ENCODE peak calls at places on chromosomes 4 and X, in seven cellular contexts. V is EH; L is adrenal gland; H is amniotic stem cell; I is fibroblast of mammary gland; O is nucleus accumbens; R is NK-92 treated with Interleukin-12 subunit alpha and Interleukin-12 subunit beta, amount 100 ng/mL, for 24 hours. Q is an unnamed sample.

GRCh38 chrX:105636667-105637066 is 185.7 kb upstream of the NRK start:
- DNase-seq in V (no peak), L (no peak), H (no peak), I (peak), O (no peak), R (no peak), Q (no peak)

GRCh38 chr4:150072906-150073714 is 5.1 kb upstream of the DCLK2 start:
- DNase-seq in V (peak), L (no peak), H (peak), I (peak), O (no peak), R (no peak), Q (no peak)

GRCh38 chr4:31160146-31160545 is 440.0 kb downstream of the PCDH7 start:
- DNase-seq in V (no peak), L (no peak), H (no peak), I (no peak), O (no peak), R (no peak), Q (no peak)

GRCh38 chr4:164108971-164109370 is 614.5 kb downstream of the TMA16 start:
- DNase-seq in V (no peak), L (no peak), H (no peak), I (no peak), O (no peak), R (no peak), Q (no peak)

GRCh38 chr4:5891563-5892320 is 1.1 kb downstream of the CRMP1 start:
- DNase-seq in V (no peak), L (no peak), H (no peak), I (no peak), O (no peak), R (no peak), Q (no peak)

GRCh38 chr4:142940614-142941013 is 94.5 kb upstream of the INPP4B start:
- DNase-seq in V (no peak), L (no peak), H (no peak), I (no peak), O (no peak), R (no peak), Q (no peak)

GRCh38 chr4:74109894-74110605 is 11.1 kb upstream of the CXCL2 start:
- DNase-seq in V (peak), L (no peak), H (peak), I (peak), O (no peak), R (no peak), Q (no peak)

GRCh38 chr4:73347497-73347896 is 56.6 kb upstream of the ALB start:
- DNase-seq in V (no peak), L (no peak), H (no peak), I (no peak), O (no peak), R (no peak), Q (no peak)

GRCh38 chrX:25278341-25278740 is 262.6 kb upstream of the ARX start:
- DNase-seq in V (no peak), L (no peak), H (no peak), I (no peak), O (no peak), R (no peak), Q (no peak)

GRCh38 chrX:85903692-85904471 is 143.5 kb downstream of the CHM start:
- DNase-seq in V (no peak), L (no peak), H (no peak), I (no peak), O (no peak), R (no peak), Q (no peak)

GRCh38 chr4:145047151-145047550 is 50.8 kb downstream of the ANAPC10 start:
- DNase-seq in V (no peak), L (no peak), H (no peak), I (no peak), O (no peak), R (no peak), Q (no peak)

GRCh38 chrX:51496501-51497291 is at the start of gene NUDT11:
- DNase-seq in V (peak), L (peak), H (no peak), I (peak), O (peak), R (no peak), Q (no peak)

GRCh38 chr4:336099-336892 is 1.3 kb upstream of the ZNF141 start:
- DNase-seq in V (no peak), L (peak), H (no peak), I (peak), O (peak), R (no peak), Q (no peak)

GRCh38 chr4:55941881-55942280 is 6.9 kb upstream of the CEP135 start:
- DNase-seq in V (no peak), L (no peak), H (no peak), I (no peak), O (no peak), R (no peak), Q (no peak)

GRCh38 chr4:16772366-16772850 is 126.0 kb downstream of the LDB2 start:
- DNase-seq in V (peak), L (no peak), H (no peak), I (peak), O (no peak), R (no peak), Q (no peak)

GRCh38 chr4:128606173-128606572 is 203.3 kb upstream of the JADE1 start:
- DNase-seq in V (peak), L (peak), H (no peak), I (peak), O (no peak), R (no peak), Q (no peak)

GRCh38 chrX:67780694-67781109 is 236.9 kb downstream of the AR start:
- DNase-seq in V (peak), L (peak), H (peak), I (peak), O (peak), R (no peak), Q (peak)

GRCh38 chr4:40672528-40673522 is 43.2 kb upstream of the RBM47 start:
- DNase-seq in V (peak), L (peak), H (peak), I (peak), O (no peak), R (peak), Q (peak)

GRCh38 chrX:119512145-119512800 is 44.0 kb downstream of the SLC25A5 start:
- DNase-seq in V (peak), L (peak), H (peak), I (peak), O (peak), R (no peak), Q (peak)

GRCh38 chrX:37613898-37614297 is 42.4 kb downstream of the LANCL3 start:
- DNase-seq in V (no peak), L (no peak), H (no peak), I (no peak), O (no peak), R (no peak), Q (no peak)

GRCh38 chrX:150663061-150663460 is 30.1 kb upstream of the MTMR1 start:
- DNase-seq in V (no peak), L (no peak), H (no peak), I (no peak), O (no peak), R (no peak), Q (no peak)

Q was measured in HL-60.